ENCODE peak calls at places on chromosomes 1 and 21, in nine cellular contexts. I is endothelial cell, J is adrenal gland, U is NCI-H345, E is amygdala, Y is fibroblast of the conjunctiva, W is ureter, H is cardiac fibroblast, A is tibial artery. D is an unnamed sample.

GRCh38 chr1:147641695-147642592 is 28.4 kb downstream of the ACP6 start:
- DNase-seq in I (peak), J (peak), U (peak), E (no peak), Y (peak), W (peak), H (peak), A (no peak), D (peak)

GRCh38 chr1:49686107-49686506 is 337.6 kb downstream of the AGBL4 start:
- DNase-seq in I (no peak), J (no peak), U (peak), E (no peak), Y (no peak), W (no peak), H (no peak), A (no peak), D (no peak)

GRCh38 chr1:50977575-50978143 is 7.6 kb downstream of the CDKN2C start:
- DNase-seq in I (peak), J (peak), U (peak), E (peak), Y (no peak), W (peak), H (peak), A (peak), D (peak)

GRCh38 chr1:191634801-191635520 is 523.3 kb upstream of the RGS18 start:
- DNase-seq in I (no peak), J (no peak), U (no peak), E (no peak), Y (no peak), W (no peak), H (no peak), A (no peak), D (peak)

GRCh38 chr1:173749137-173749536 is 34.4 kb downstream of the KLHL20 start:
- DNase-seq in I (no peak), J (no peak), U (no peak), E (no peak), Y (no peak), W (no peak), H (no peak), A (no peak), D (no peak)

GRCh38 chr1:43781574-43781973 is 74.2 kb downstream of the ST3GAL3 start:
- DNase-seq in I (no peak), J (no peak), U (no peak), E (no peak), Y (no peak), W (no peak), H (no peak), A (no peak), D (no peak)

GRCh38 chr1:245566952-245567351 is 412.2 kb downstream of the KIF26B start:
- DNase-seq in I (no peak), J (peak), U (no peak), E (no peak), Y (no peak), W (no peak), H (peak), A (no peak), D (no peak)

GRCh38 chr21:34061983-34062382 is 11.4 kb upstream of the MRPS6 start:
- DNase-seq in I (no peak), J (no peak), U (no peak), E (no peak), Y (no peak), W (no peak), H (no peak), A (no peak), D (peak)

GRCh38 chr1:212645563-212646543 is 37.3 kb downstream of the ATF3 start:
- DNase-seq in I (no peak), J (no peak), U (no peak), E (no peak), Y (no peak), W (no peak), H (no peak), A (no peak), D (no peak)

GRCh38 chr1:79845951-79846350 is 839.4 kb upstream of the ADGRL4 start:
- DNase-seq in I (no peak), J (no peak), U (no peak), E (no peak), Y (no peak), W (no peak), H (peak), A (no peak), D (no peak)

GRCh38 chr1:18564661-18565060 is 66.0 kb upstream of the PAX7 start:
- DNase-seq in I (no peak), J (no peak), U (no peak), E (no peak), Y (no peak), W (no peak), H (no peak), A (no peak), D (no peak)

GRCh38 chr1:45589861-45590260 is 6.0 kb downstream of the NASP start:
- DNase-seq in I (no peak), J (no peak), U (no peak), E (no peak), Y (no peak), W (no peak), H (no peak), A (no peak), D (no peak)

GRCh38 chr1:98351506-98352038 is 309.9 kb upstream of the SNX7 start:
- DNase-seq in I (no peak), J (no peak), U (no peak), E (no peak), Y (no peak), W (no peak), H (no peak), A (no peak), D (peak)

GRCh38 chr21:16072692-16073091 is 342.9 kb downstream of the USP25 start:
- DNase-seq in I (no peak), J (no peak), U (no peak), E (no peak), Y (peak), W (no peak), H (peak), A (no peak), D (peak)

GRCh38 chr1:192243721-192244120 is 73.1 kb upstream of the RGS21 start:
- DNase-seq in I (no peak), J (no peak), U (no peak), E (no peak), Y (no peak), W (no peak), H (no peak), A (no peak), D (no peak)

GRCh38 chr1:107142370-107142668 is 1.5 kb downstream of the NTNG1 start:
- DNase-seq in I (no peak), J (no peak), U (no peak), E (no peak), Y (no peak), W (no peak), H (no peak), A (no peak), D (no peak)

GRCh38 chr1:201020040-201020591 is 3.4 kb downstream of the KIF21B start:
- DNase-seq in I (no peak), J (no peak), U (no peak), E (no peak), Y (no peak), W (no peak), H (no peak), A (no peak), D (no peak)

GRCh38 chr1:31814631-31815306 is 1.1 kb downstream of the SPOCD1 start:
- DNase-seq in I (no peak), J (no peak), U (no peak), E (no peak), Y (no peak), W (peak), H (no peak), A (no peak), D (no peak)

GRCh38 chr21:25456672-25457071 is 150.6 kb downstream of the MRPL39 start:
- DNase-seq in I (no peak), J (no peak), U (no peak), E (no peak), Y (no peak), W (no peak), H (peak), A (no peak), D (no peak)

GRCh38 chr1:2042830-2043773 is 7.1 kb upstream of the PRKCZ start:
- DNase-seq in I (peak), J (no peak), U (no peak), E (no peak), Y (no peak), W (no peak), H (no peak), A (no peak), D (no peak)

GRCh38 chr1:37734629-37735591 is 30.0 kb downstream of the EPHA10 start:
- DNase-seq in I (no peak), J (no peak), U (no peak), E (no peak), Y (no peak), W (no peak), H (no peak), A (peak), D (no peak)

GRCh38 chr1:27303509-27303908 is 18.5 kb upstream of the TMEM222 start:
- DNase-seq in I (no peak), J (no peak), U (no peak), E (no peak), Y (no peak), W (no peak), H (no peak), A (no peak), D (no peak)

GRCh38 chr1:93988634-93989350 is 79.6 kb upstream of the GCLM start:
- DNase-seq in I (no peak), J (no peak), U (no peak), E (no peak), Y (peak), W (no peak), H (peak), A (no peak), D (no peak)

GRCh38 chr1:224271106-224271505 is 58.9 kb downstream of the NVL start:
- DNase-seq in I (no peak), J (no peak), U (no peak), E (no peak), Y (no peak), W (no peak), H (no peak), A (no peak), D (no peak)

GRCh38 chr1:150049926-150050325 is 17.6 kb upstream of the VPS45 start:
- DNase-seq in I (no peak), J (no peak), U (no peak), E (no peak), Y (no peak), W (no peak), H (no peak), A (no peak), D (no peak)

GRCh38 chr21:42236693-42237092 is 17.8 kb downstream of the ABCG1 start:
- DNase-seq in I (no peak), J (no peak), U (no peak), E (no peak), Y (no peak), W (no peak), H (no peak), A (no peak), D (no peak)

GRCh38 chr1:161192476-161193465 is 6.1 kb downstream of the ADAMTS4 start:
- DNase-seq in I (peak), J (peak), U (peak), E (no peak), Y (no peak), W (no peak), H (peak), A (peak), D (peak)

GRCh38 chr1:219548386-219548785 is 64.5 kb downstream of the ZC3H11B start:
- DNase-seq in I (no peak), J (no peak), U (no peak), E (no peak), Y (no peak), W (no peak), H (no peak), A (no peak), D (no peak)

GRCh38 chr1:220533504-220534109 is 5.7 kb downstream of the MARK1 start:
- DNase-seq in I (no peak), J (no peak), U (no peak), E (no peak), Y (no peak), W (no peak), H (no peak), A (no peak), D (no peak)

D was measured in A673.